ENCODE peak calls at places on chromosomes 7 and 10, in six cellular contexts. F is progenitor cell of endocrine pancreas, E is HFF-Myc, P is left ventricle myocardium inferior, B is iPS-NIHi11, U is GM23338. X is an unnamed sample.

GRCh38 chr7:9719303-9719702 is 1254.4 kb upstream of the PHF14 start:
- DNase-seq in F (no peak), E (no peak), P (no peak), B (no peak), U (no peak), X (no peak)

GRCh38 chr10:33249659-33250058 is 84.8 kb downstream of the NRP1 start:
- DNase-seq in F (no peak), E (no peak), P (no peak), B (no peak), U (no peak), X (no peak)

GRCh38 chr7:1691601-1692499 is 21.8 kb downstream of the ELFN1 start:
- DNase-seq in F (peak), E (no peak), P (peak), B (peak), U (no peak), X (peak)

GRCh38 chr7:7699970-7700369 is 18.4 kb downstream of the RPA3 start:
- DNase-seq in F (no peak), E (no peak), P (no peak), B (no peak), U (no peak), X (no peak)

GRCh38 chr7:137074386-137075030 is 206.1 kb downstream of the CHRM2 start:
- DNase-seq in F (no peak), E (no peak), P (no peak), B (no peak), U (no peak), X (no peak)

GRCh38 chr10:11667756-11668155 is 56.3 kb upstream of the USP6NL start:
- DNase-seq in F (no peak), E (no peak), P (no peak), B (no peak), U (no peak), X (no peak)

GRCh38 chr7:20173828-20174227 is 43.4 kb downstream of the MACC1 start:
- DNase-seq in F (no peak), E (no peak), P (no peak), B (no peak), U (no peak), X (no peak)

GRCh38 chr10:93006435-93007039 is 54.1 kb upstream of the CYP26C1 start:
- DNase-seq in F (no peak), E (peak), P (no peak), B (peak), U (peak), X (peak)

GRCh38 chr7:26413007-26413691 is 121.5 kb downstream of the SNX10 start:
- DNase-seq in F (no peak), E (no peak), P (no peak), B (no peak), U (no peak), X (peak)

GRCh38 chr7:105131890-105132289 is 117.9 kb downstream of the KMT2E start:
- DNase-seq in F (no peak), E (no peak), P (no peak), B (no peak), U (no peak), X (no peak)

GRCh38 chr7:152520861-152521302 is 85.1 kb upstream of the KMT2C start:
- DNase-seq in F (no peak), E (no peak), P (no peak), B (no peak), U (no peak), X (no peak)

GRCh38 chr10:132422169-132422691 is 25.2 kb downstream of the PWWP2B start:
- DNase-seq in F (no peak), E (no peak), P (no peak), B (no peak), U (no peak), X (no peak)

GRCh38 chr10:73774637-73775036 is 7.2 kb upstream of the CHCHD1 start:
- DNase-seq in F (no peak), E (no peak), P (no peak), B (no peak), U (no peak), X (no peak)

GRCh38 chr7:157469181-157470016 is 132.6 kb downstream of the DNAJB6 start:
- DNase-seq in F (no peak), E (no peak), P (no peak), B (no peak), U (no peak), X (no peak)

GRCh38 chr10:58087896-58088295 is 179.8 kb downstream of the IPMK start:
- DNase-seq in F (no peak), E (no peak), P (no peak), B (no peak), U (no peak), X (no peak)

GRCh38 chr10:3036155-3036554 is 31.2 kb upstream of the PFKP start:
- DNase-seq in F (no peak), E (no peak), P (no peak), B (no peak), U (no peak), X (no peak)

GRCh38 chr10:4370376-4370775 is 455.6 kb upstream of the AKR1E2 start:
- DNase-seq in F (no peak), E (no peak), P (no peak), B (no peak), U (no peak), X (no peak)

GRCh38 chr7:106535234-106536026 is 125.5 kb downstream of the CCDC71L start:
- DNase-seq in F (no peak), E (peak), P (no peak), B (no peak), U (no peak), X (no peak)

GRCh38 chr10:31041011-31041410 is 9.3 kb upstream of the ZNF438 start:
- DNase-seq in F (no peak), E (no peak), P (no peak), B (no peak), U (no peak), X (no peak)

GRCh38 chr10:3554121-3554522 is 230.9 kb downstream of the KLF6 start:
- DNase-seq in F (no peak), E (no peak), P (no peak), B (no peak), U (no peak), X (no peak)

GRCh38 chr10:43930777-43931176 is 282.1 kb upstream of the ZNF32 start:
- DNase-seq in F (no peak), E (no peak), P (no peak), B (no peak), U (no peak), X (no peak)

GRCh38 chr10:91042069-91042468 is 121.2 kb upstream of the ANKRD1 start:
- DNase-seq in F (no peak), E (peak), P (no peak), B (no peak), U (no peak), X (no peak)

GRCh38 chr10:60230892-60231291 is 158.8 kb downstream of the ANK3 start:
- DNase-seq in F (no peak), E (no peak), P (no peak), B (no peak), U (no peak), X (no peak)

GRCh38 chr10:125123363-125124113 is 36.8 kb downstream of the CTBP2 start:
- DNase-seq in F (no peak), E (no peak), P (peak), B (peak), U (no peak), X (peak)

GRCh38 chr7:6243168-6243567 is 29.3 kb downstream of the CYTH3 start:
- DNase-seq in F (no peak), E (no peak), P (no peak), B (no peak), U (no peak), X (no peak)

GRCh38 chr10:54444184-54444583 is 356.8 kb downstream of the PCDH15 start:
- DNase-seq in F (no peak), E (no peak), P (no peak), B (no peak), U (no peak), X (no peak)

GRCh38 chr7:43921423-43921822 is 4.8 kb upstream of the UBE2D4 start:
- DNase-seq in F (no peak), E (no peak), P (no peak), B (no peak), U (no peak), X (no peak)

GRCh38 chr7:50379082-50379481 is 71.1 kb downstream of the FIGNL1 start:
- DNase-seq in F (peak), E (no peak), P (no peak), B (peak), U (peak), X (peak)

GRCh38 chr10:3805227-3805790 is 20.3 kb upstream of the KLF6 start:
- DNase-seq in F (no peak), E (peak), P (no peak), B (no peak), U (no peak), X (no peak)